ENCODE peak calls at places on chromosomes 11 and 22, in six cellular contexts. One of them, this sample, is unnamed.

GRCh38 chr11:60921777-60922335 is 2.4 kb upstream of the TMEM132A start:
- DNase-seq in aorta: no peak
- DNase-seq in CD4-positive, CD25-positive, alpha-beta regulatory T cell: no peak
- DNase-seq in IMR-90: no peak
- DNase-seq in HCT116: no peak
- DNase-seq in A549: no peak
- DNase-seq in this sample: no peak

GRCh38 chr11:95688015-95688414 is 101.6 kb downstream of the FAM76B start:
- DNase-seq in CD4-positive, CD25-positive, alpha-beta regulatory T cell: no peak
- DNase-seq in IMR-90: no peak
- DNase-seq in HCT116: no peak
- DNase-seq in A549: no peak
- DNase-seq in aorta: no peak
- DNase-seq in this sample: no peak

GRCh38 chr11:111736621-111737055 is 29.6 kb downstream of the PPP2R1B start:
- DNase-seq in aorta: no peak
- DNase-seq in CD4-positive, CD25-positive, alpha-beta regulatory T cell: no peak
- DNase-seq in A549: no peak
- DNase-seq in HCT116: no peak
- DNase-seq in IMR-90: no peak
- DNase-seq in this sample: no peak

GRCh38 chr11:64755681-64756361 is 4.0 kb downstream of the PYGM start:
- DNase-seq in A549: no peak
- DNase-seq in HCT116: no peak
- DNase-seq in CD4-positive, CD25-positive, alpha-beta regulatory T cell: no peak
- DNase-seq in IMR-90: no peak
- DNase-seq in aorta: peak; percentile 53
- DNase-seq in this sample: no peak

GRCh38 chr22:42639541-42640241 is 710 bp downstream of the ATP5MGL start:
- DNase-seq in IMR-90: no peak
- DNase-seq in HCT116: no peak
- DNase-seq in CD4-positive, CD25-positive, alpha-beta regulatory T cell: no peak
- DNase-seq in aorta: no peak
- DNase-seq in A549: no peak
- DNase-seq in this sample: no peak

GRCh38 chr11:117743121-117743815 is 53.7 kb downstream of the DSCAML1 start:
- DNase-seq in HCT116: no peak
- DNase-seq in CD4-positive, CD25-positive, alpha-beta regulatory T cell: no peak
- DNase-seq in aorta: no peak
- DNase-seq in A549: no peak
- DNase-seq in IMR-90: no peak
- DNase-seq in this sample: no peak

GRCh38 chr11:83681944-83682644 is 395.9 kb upstream of the CCDC90B start:
- DNase-seq in HCT116: no peak
- DNase-seq in aorta: no peak
- DNase-seq in CD4-positive, CD25-positive, alpha-beta regulatory T cell: no peak
- DNase-seq in IMR-90: no peak
- DNase-seq in A549: no peak
- DNase-seq in this sample: no peak

GRCh38 chr22:47098554-47098953 is 336.1 kb downstream of the TBC1D22A start:
- DNase-seq in CD4-positive, CD25-positive, alpha-beta regulatory T cell: no peak
- DNase-seq in HCT116: no peak
- DNase-seq in A549: no peak
- DNase-seq in aorta: no peak
- DNase-seq in IMR-90: no peak
- DNase-seq in this sample: no peak

GRCh38 chr11:31817054-31817620 is 6.0 kb upstream of the PAX6 start:
- DNase-seq in CD4-positive, CD25-positive, alpha-beta regulatory T cell: no peak
- DNase-seq in aorta: no peak
- DNase-seq in IMR-90: no peak
- DNase-seq in HCT116: no peak
- DNase-seq in A549: no peak
- DNase-seq in this sample: no peak

GRCh38 chr11:38460901-38461300 is 1862.9 kb upstream of the RAG2 start:
- DNase-seq in A549: no peak
- DNase-seq in aorta: no peak
- DNase-seq in CD4-positive, CD25-positive, alpha-beta regulatory T cell: no peak
- DNase-seq in HCT116: no peak
- DNase-seq in IMR-90: peak; percentile 41
- DNase-seq in this sample: no peak

GRCh38 chr11:65870307-65870658 is 2.3 kb downstream of the EFEMP2 start:
- DNase-seq in CD4-positive, CD25-positive, alpha-beta regulatory T cell: no peak
- DNase-seq in HCT116: no peak
- DNase-seq in IMR-90: no peak
- DNase-seq in A549: no peak
- DNase-seq in aorta: no peak
- DNase-seq in this sample: no peak

GRCh38 chr11:128908391-128909246 is 17.5 kb downstream of the KCNJ5 start:
- DNase-seq in aorta: peak; percentile 91
- DNase-seq in IMR-90: peak; percentile 82
- DNase-seq in HCT116: peak; percentile 45
- DNase-seq in A549: peak; percentile 27
- DNase-seq in CD4-positive, CD25-positive, alpha-beta regulatory T cell: no peak
- DNase-seq in this sample: no peak

GRCh38 chr11:11605821-11606450 is 15.9 kb downstream of the GALNT18 start:
- DNase-seq in aorta: no peak
- DNase-seq in HCT116: no peak
- DNase-seq in CD4-positive, CD25-positive, alpha-beta regulatory T cell: no peak
- DNase-seq in A549: no peak
- DNase-seq in IMR-90: no peak
- DNase-seq in this sample: no peak

GRCh38 chr11:120652705-120653335 is 141.3 kb downstream of the GRIK4 start:
- DNase-seq in HCT116: no peak
- DNase-seq in IMR-90: peak; percentile 13
- DNase-seq in A549: no peak
- DNase-seq in aorta: no peak
- DNase-seq in CD4-positive, CD25-positive, alpha-beta regulatory T cell: no peak
- DNase-seq in this sample: no peak

GRCh38 chr22:24156146-24156914 is 25.0 kb upstream of the SUSD2 start:
- DNase-seq in A549: no peak
- DNase-seq in IMR-90: peak; percentile 52
- DNase-seq in aorta: peak; percentile 85
- DNase-seq in CD4-positive, CD25-positive, alpha-beta regulatory T cell: peak; percentile 66
- DNase-seq in HCT116: no peak
- DNase-seq in this sample: peak; percentile 22

GRCh38 chr11:28759311-28759710 is 651.1 kb downstream of the METTL15 start:
- DNase-seq in HCT116: peak; percentile 2
- DNase-seq in CD4-positive, CD25-positive, alpha-beta regulatory T cell: no peak
- DNase-seq in A549: no peak
- DNase-seq in IMR-90: peak; percentile 59
- DNase-seq in aorta: no peak
- DNase-seq in this sample: no peak
- H3K4me1 ChIP-seq in HCT116: peaks cover 25% of the 10 kb centered on the region
- H3K4me1 ChIP-seq in CD4-positive, CD25-positive, alpha-beta regulatory T cell: no peaks in the 10 kb centered on the region
- H3K4me1 ChIP-seq in A549: peaks cover 35% of the 10 kb centered on the region
- H3K4me1 ChIP-seq in IMR-90: peaks cover 14% of the 10 kb centered on the region
- H3K4me1 ChIP-seq in aorta: no peaks in the 10 kb centered on the region
- H3K4me1 ChIP-seq in this sample: no peaks in the 10 kb centered on the region

GRCh38 chr22:39525658-39525975 is 5.3 kb downstream of the ATF4 start:
- DNase-seq in A549: no peak
- DNase-seq in HCT116: no peak
- DNase-seq in aorta: peak; percentile 44
- DNase-seq in CD4-positive, CD25-positive, alpha-beta regulatory T cell: no peak
- DNase-seq in IMR-90: no peak
- DNase-seq in this sample: no peak

GRCh38 chr22:39528681-39529486 is 3.7 kb downstream of the RPS19BP1 start:
- DNase-seq in IMR-90: peak; percentile 92
- DNase-seq in A549: peak; percentile 53
- DNase-seq in aorta: peak; percentile 96
- DNase-seq in CD4-positive, CD25-positive, alpha-beta regulatory T cell: peak; percentile 93
- DNase-seq in HCT116: peak; percentile 88
- DNase-seq in this sample: peak; percentile 86

GRCh38 chr22:39526736-39527171 is 5.8 kb downstream of the RPS19BP1 start:
- DNase-seq in HCT116: no peak
- DNase-seq in aorta: no peak
- DNase-seq in IMR-90: no peak
- DNase-seq in CD4-positive, CD25-positive, alpha-beta regulatory T cell: no peak
- DNase-seq in A549: no peak
- DNase-seq in this sample: no peak

GRCh38 chr22:39528080-39528661 is 4.4 kb downstream of the RPS19BP1 start:
- DNase-seq in IMR-90: no peak
- DNase-seq in aorta: no peak
- DNase-seq in CD4-positive, CD25-positive, alpha-beta regulatory T cell: no peak
- DNase-seq in A549: no peak
- DNase-seq in HCT116: no peak
- DNase-seq in this sample: no peak

GRCh38 chr22:39527481-39527961 is 5.0 kb downstream of the RPS19BP1 start:
- DNase-seq in CD4-positive, CD25-positive, alpha-beta regulatory T cell: no peak
- DNase-seq in IMR-90: peak; percentile 27
- DNase-seq in aorta: no peak
- DNase-seq in HCT116: no peak
- DNase-seq in A549: no peak
- DNase-seq in this sample: no peak
- H3K4me3 ChIP-seq in CD4-positive, CD25-positive, alpha-beta regulatory T cell: no peak overlapping the region
- H3K4me3 ChIP-seq in IMR-90: no peak overlapping the region
- H3K4me3 ChIP-seq in aorta: no peak overlapping the region
- H3K4me3 ChIP-seq in HCT116: no peak overlapping the region
- H3K4me3 ChIP-seq in A549: no peak overlapping the region
- H3K4me3 ChIP-seq in this sample: no peak overlapping the region

DNA sequence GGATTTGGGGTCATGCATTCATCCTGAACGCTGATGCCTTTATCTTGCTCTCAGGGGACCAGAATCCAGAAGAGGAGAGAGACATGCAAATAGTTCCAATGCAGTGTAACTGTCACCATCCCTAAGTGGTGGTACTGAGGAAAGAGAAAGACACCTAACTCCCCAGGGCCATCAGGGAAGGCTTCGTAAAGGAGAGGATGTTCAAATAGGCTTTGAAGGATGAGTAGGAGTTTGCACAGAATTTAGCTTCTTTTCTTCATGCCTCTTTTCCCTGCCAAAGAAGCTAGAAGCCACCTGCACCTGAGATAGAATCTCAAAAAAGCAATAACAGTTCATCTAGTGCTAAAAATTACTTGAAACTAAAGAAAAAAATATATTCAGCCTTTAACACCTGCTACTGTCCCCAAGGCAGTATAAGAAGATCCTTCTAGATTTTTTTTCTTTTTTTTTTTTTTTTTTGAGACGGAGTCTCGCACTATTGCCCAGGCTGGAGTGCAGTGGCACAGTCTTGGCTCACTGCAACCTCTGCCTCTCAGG is 16.7 kb upstream of the XBP1 start:
- DNase-seq in CD4-positive, CD25-positive, alpha-beta regulatory T cell: no peak
- DNase-seq in HCT116: no peak
- DNase-seq in aorta: no peak
- DNase-seq in A549: no peak
- DNase-seq in IMR-90: no peak
- DNase-seq in this sample: no peak
- H3K4me1 ChIP-seq in CD4-positive, CD25-positive, alpha-beta regulatory T cell: peaks cover 22% of the 10 kb centered on the region
- H3K4me1 ChIP-seq in HCT116: peaks cover 9% of the 10 kb centered on the region
- H3K4me1 ChIP-seq in aorta: no peaks in the 10 kb centered on the region
- H3K4me1 ChIP-seq in A549: peaks cover 54% of the 10 kb centered on the region
- H3K4me1 ChIP-seq in IMR-90: peaks cover 2% of the 10 kb centered on the region
- H3K4me1 ChIP-seq in this sample: peaks cover 66% of the 10 kb centered on the region

DNA sequence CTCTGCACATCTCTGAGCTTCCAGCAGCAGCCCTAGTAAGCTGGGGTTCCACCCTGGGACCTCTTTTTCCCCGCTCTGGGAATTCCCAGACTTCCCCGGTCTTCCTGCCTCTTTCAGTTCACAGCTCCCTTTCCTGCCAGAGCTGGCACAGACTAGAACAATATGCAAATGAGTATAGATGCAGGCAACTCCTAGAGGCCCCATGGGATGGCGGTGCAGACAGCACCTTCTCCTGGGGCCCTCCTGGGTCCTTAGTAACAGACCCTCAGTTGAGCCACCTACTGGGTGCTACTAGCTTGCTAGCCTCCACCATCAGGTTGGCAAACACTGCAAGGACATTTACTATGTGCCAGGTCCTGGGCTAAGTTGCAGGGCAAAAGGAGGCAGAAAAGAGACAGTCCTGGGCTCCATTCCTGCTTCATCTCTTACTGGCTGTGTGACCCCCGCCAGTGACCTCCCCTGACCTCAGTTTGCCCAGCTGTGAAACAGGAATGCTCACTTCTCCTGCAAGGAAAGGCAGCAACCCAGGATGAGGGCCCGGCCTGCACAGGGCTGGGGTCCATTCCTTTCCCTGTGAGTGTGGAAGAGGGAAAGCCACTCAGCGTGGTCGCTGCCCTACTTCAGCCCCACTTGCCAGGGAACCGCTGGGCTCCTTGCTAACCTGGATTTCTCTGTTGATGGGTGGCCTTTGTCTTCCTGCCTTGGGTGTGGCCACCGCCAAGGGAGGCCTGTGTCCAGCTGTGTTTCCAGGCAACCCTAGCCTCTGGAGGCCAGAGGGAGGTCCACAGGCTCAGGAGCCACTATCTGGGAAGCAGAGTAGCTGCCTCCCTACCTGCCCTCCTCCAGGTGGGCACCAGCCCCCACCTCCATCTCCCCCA is 7.3 kb downstream of the RELT start:
- DNase-seq in aorta: no peak
- DNase-seq in CD4-positive, CD25-positive, alpha-beta regulatory T cell: no peak
- DNase-seq in HCT116: no peak
- DNase-seq in A549: no peak
- DNase-seq in IMR-90: no peak
- DNase-seq in this sample: no peak
- H3K4me3 ChIP-seq in aorta: no peak overlapping the region
- H3K4me3 ChIP-seq in CD4-positive, CD25-positive, alpha-beta regulatory T cell: no peak overlapping the region
- H3K4me3 ChIP-seq in HCT116: no peak overlapping the region
- H3K4me3 ChIP-seq in A549: no peak overlapping the region
- H3K4me3 ChIP-seq in IMR-90: no peak overlapping the region
- H3K4me3 ChIP-seq in this sample: no peak overlapping the region

DNA sequence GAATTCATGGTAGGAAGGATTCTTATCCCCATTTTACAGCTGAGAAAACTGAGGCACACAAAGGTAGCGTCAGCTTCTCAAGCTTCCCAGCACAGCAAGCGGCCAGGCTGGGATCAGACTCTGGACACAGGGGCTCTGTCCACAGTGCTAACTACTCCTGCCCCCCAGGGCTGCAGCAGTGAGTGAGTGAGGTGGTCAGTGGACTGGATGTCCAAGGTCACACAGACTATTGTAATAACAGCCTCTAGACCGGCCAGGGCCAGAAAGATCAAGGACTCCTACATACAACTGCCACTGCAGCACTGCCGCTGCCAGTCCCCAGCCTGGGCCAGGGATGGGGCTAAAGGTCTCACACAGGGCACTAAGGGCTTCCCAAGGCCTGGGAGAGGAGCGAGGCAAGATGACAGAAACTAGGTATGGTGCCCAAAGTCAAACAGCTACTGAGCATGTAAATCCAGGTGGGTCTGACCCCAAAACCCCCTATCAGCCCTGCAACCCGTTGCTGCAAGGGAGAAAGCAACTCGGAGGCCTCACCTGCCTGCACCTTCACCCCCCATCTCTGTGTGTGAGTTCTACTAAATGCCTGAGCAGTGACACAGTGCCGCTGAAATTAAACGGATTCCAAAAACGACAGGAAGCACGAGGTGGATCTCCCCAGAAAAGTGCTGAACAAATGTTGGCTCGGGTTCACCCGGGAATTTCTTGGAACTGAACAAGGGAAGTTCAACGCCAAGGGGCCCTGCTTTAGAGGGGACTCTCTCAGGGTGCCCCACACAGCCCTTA is 161.8 kb upstream of the GRK3 start:
- DNase-seq in A549: no peak
- DNase-seq in IMR-90: peak; percentile 59
- DNase-seq in CD4-positive, CD25-positive, alpha-beta regulatory T cell: no peak
- DNase-seq in aorta: peak; percentile 73
- DNase-seq in HCT116: no peak
- DNase-seq in this sample: no peak
- H3K4me1 ChIP-seq in A549: peaks cover 54% of the 10 kb centered on the region
- H3K4me1 ChIP-seq in IMR-90: peaks cover 30% of the 10 kb centered on the region
- H3K4me1 ChIP-seq in CD4-positive, CD25-positive, alpha-beta regulatory T cell: peaks cover 30% of the 10 kb centered on the region
- H3K4me1 ChIP-seq in aorta: no peaks in the 10 kb centered on the region
- H3K4me1 ChIP-seq in HCT116: peaks cover 69% of the 10 kb centered on the region
- H3K4me1 ChIP-seq in this sample: peaks cover 35% of the 10 kb centered on the region

GRCh38 chr22:45866398-45867117 is 110.4 kb downstream of the WNT7B start:
- DNase-seq in aorta: peak; percentile 71
- DNase-seq in HCT116: no peak
- DNase-seq in IMR-90: no peak
- DNase-seq in A549: no peak
- DNase-seq in CD4-positive, CD25-positive, alpha-beta regulatory T cell: no peak
- DNase-seq in this sample: no peak
- H3K4me3 ChIP-seq in aorta: no peak overlapping the region
- H3K4me3 ChIP-seq in HCT116: no peak overlapping the region
- H3K4me3 ChIP-seq in IMR-90: no peak overlapping the region
- H3K4me3 ChIP-seq in A549: no peak overlapping the region
- H3K4me3 ChIP-seq in CD4-positive, CD25-positive, alpha-beta regulatory T cell: no peak overlapping the region
- H3K4me3 ChIP-seq in this sample: no peak overlapping the region